ENCODE peak calls at places on chromosomes 5 and 9, in nine cellular contexts. T is stimulated activated CD8-positive, alpha-beta memory T cell treated with anti-CD3 and anti-CD28 coated beads, Interleukin-7, amount 100 ng/mL, for 4 hours; Z is naive thymus-derived CD4-positive, alpha-beta T cell; F is posterior vena cava; Q is HEK293T; H is heart left ventricle; R is astrocyte of the hippocampus; E is tibial nerve; W is A172. J is an unnamed sample.

GRCh38 chr9:114382951-114383865 is 4.6 kb downstream of the AKNA start:
- DNase-seq in F (peak), Q (no peak), Z (no peak), E (no peak), R (peak), W (peak), H (peak), T (peak), J (no peak)

GRCh38 chr5:179612577-179613459 is 10.7 kb downstream of the HNRNPH1 start:
- DNase-seq in Q (no peak), W (no peak), R (no peak), F (peak), Z (no peak), E (no peak), H (no peak), T (no peak), J (no peak)

GRCh38 chr9:126420643-126421564 is 94.3 kb downstream of the MVB12B start:
- DNase-seq in E (no peak), Q (no peak), W (peak), Z (no peak), T (no peak), H (no peak), R (peak), F (no peak), J (no peak)

GRCh38 chr5:157148734-157149615 is 6.3 kb upstream of the MED7 start:
- DNase-seq in W (peak), Q (peak), E (peak), R (peak), Z (peak), H (peak), F (no peak), T (peak), J (peak)

GRCh38 chr9:130118841-130119520 is 53.2 kb upstream of the NCS1 start:
- DNase-seq in Q (no peak), F (no peak), H (no peak), T (no peak), E (no peak), Z (no peak), R (peak), W (peak), J (peak)

GRCh38 chr5:150485770-150486401 is 22.0 kb upstream of the NDST1 start:
- DNase-seq in F (peak), Q (peak), W (no peak), E (peak), T (no peak), R (peak), Z (peak), H (peak), J (peak)

GRCh38 chr5:74500037-74500917 is 140.3 kb downstream of the ENC1 start:
- DNase-seq in R (peak), F (no peak), E (no peak), H (no peak), Q (no peak), Z (no peak), W (no peak), T (no peak), J (no peak)

GRCh38 chr9:113599647-113600476 is 136.3 kb downstream of the RGS3 start:
- DNase-seq in H (peak), Q (no peak), W (peak), F (no peak), E (no peak), Z (no peak), T (no peak), R (peak), J (no peak)